ENCODE peak calls at places on chromosome 19, in seven cellular contexts. M is GM12865, I is AG10803, R is AG09319, Q is tibial nerve, C is B cell, T is endothelial cell of umbilical vein. D is an unnamed sample.

GRCh38 chr19:6030214-6030507 is 52.2 kb upstream of the RANBP3 start:
- DNase-seq in M (no peak), Q (no peak), T (no peak), C (no peak), I (peak; percentile 67), R (peak; percentile 45), D (no peak)

GRCh38 chr19:2494084-2494446 is 18.1 kb downstream of the GADD45B start:
- DNase-seq in R (no peak), I (peak; percentile 89), C (no peak), T (no peak), Q (no peak), M (no peak), D (no peak)

GRCh38 chr19:45899253-45899652 is 3.2 kb downstream of the MYPOP start:
- DNase-seq in M (no peak), R (no peak), I (no peak), T (no peak), Q (no peak), C (no peak), D (no peak)

GRCh38 chr19:29841559-29842367 is 30.0 kb downstream of the CCNE1 start:
- DNase-seq in M (peak; percentile 70), Q (no peak), T (peak; percentile 19), R (no peak), C (no peak), I (no peak), D (no peak)

GRCh38 chr19:3369337-3370213 is 3.2 kb downstream of the NFIC start:
- DNase-seq in T (peak; percentile 41), Q (no peak), I (peak; percentile 73), C (no peak), R (no peak), M (peak; percentile 61), D (no peak)

GRCh38 chr19:45477216-45477615 is 9.4 kb downstream of the FOSB start:
- DNase-seq in Q (no peak), R (no peak), I (no peak), M (no peak), T (no peak), C (peak; percentile 55), D (no peak)

GRCh38 chr19:53130506-53130905 is 2.2 kb downstream of the ZNF415 start:
- DNase-seq in I (no peak), T (no peak), C (no peak), R (no peak), Q (no peak), M (no peak), D (no peak)

GRCh38 chr19:10270616-10271394 is at the start of gene ICAM1:
- DNase-seq in Q (peak; percentile 69), C (peak; percentile 88), I (peak; percentile 39), R (no peak), M (peak; percentile 95), T (peak; percentile 92), D (peak; percentile 70)

GRCh38 chr19:19109601-19110000 is 28.7 kb downstream of the TMEM161A start:
- DNase-seq in T (no peak), R (no peak), C (no peak), M (no peak), Q (no peak), I (no peak), D (no peak)

GRCh38 chr19:19113040-19113541 is 25.2 kb downstream of the TMEM161A start:
- DNase-seq in C (no peak), R (no peak), T (no peak), I (no peak), Q (no peak), M (peak; percentile 34), D (no peak)

GRCh38 chr19:19111138-19111835 is 27.0 kb downstream of the TMEM161A start:
- DNase-seq in I (no peak), Q (no peak), R (no peak), M (no peak), C (no peak), T (no peak), D (no peak)

GRCh38 chr19:19111967-19112580 is 26.2 kb downstream of the TMEM161A start:
- DNase-seq in M (no peak), I (no peak), R (no peak), C (no peak), T (no peak), Q (no peak), D (no peak)

DNA sequence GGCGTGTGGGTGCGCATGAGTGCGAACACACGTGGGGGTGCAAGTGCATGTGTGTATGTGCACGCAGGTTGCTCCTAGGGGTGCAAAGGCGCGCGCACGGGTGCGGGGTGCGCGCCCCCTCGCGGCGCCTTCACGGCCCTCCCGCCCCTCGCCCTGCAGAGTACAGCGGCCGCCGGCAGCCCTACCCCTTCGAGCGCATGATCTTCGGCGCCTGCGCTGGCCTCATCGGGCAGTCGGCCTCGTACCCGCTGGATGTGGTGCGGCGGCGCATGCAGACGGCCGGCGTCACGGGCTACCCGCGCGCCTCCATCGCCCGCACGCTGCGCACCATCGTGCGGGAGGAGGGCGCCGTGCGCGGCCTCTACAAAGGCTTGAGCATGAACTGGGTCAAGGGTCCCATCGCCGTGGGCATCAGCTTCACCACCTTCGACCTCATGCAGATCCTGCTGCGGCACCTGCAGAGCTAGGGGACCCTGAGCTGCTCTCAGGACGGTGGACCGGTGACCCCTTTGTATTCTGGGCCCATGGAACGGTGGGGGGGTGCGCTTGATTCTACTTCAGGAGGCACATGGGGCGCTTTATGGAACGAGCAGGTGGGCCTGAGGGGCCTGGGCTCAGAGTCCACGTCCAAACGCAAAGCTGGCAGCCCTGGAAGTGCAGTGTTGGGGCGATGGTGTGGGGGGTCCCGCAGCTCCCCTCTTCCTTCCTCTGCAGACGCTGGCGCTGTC is 27.7 kb downstream of the TMEM161A start:
- DNase-seq in Q (no peak), M (peak; percentile 35), T (peak; percentile 31), C (peak; percentile 50), R (no peak), I (no peak), D (no peak)
- TF ChIP-seq CTCF in Q (no peak), M (peak; percentile 28), T (peak; percentile 38), C (peak; percentile 47), R (no peak), I (peak; percentile 12), D (peak; percentile 17)

DNA sequence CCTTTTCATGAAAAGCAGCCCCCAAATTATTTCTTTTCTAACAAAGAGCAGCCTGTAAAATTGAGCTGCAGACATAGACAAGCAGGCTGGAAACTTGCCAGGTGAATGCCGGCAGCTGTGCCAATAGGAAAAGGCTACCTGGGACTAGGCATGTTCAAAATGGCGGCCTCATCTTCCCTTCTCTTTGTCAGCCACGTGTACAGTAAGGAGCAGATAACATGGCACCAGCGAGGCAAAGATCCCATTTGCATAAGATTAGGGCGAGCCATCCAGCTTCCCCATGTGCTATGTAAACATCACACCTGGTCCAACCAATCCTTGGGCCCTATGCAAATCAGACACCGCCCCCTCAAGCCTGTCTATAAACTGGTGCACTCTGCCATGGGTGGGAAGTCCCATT is 31.2 kb upstream of the CACNA1A start:
- DNase-seq in M (no peak), T (no peak), R (no peak), C (no peak), I (no peak), Q (no peak), D (no peak)
- TF ChIP-seq CTCF in M (no peak), T (no peak), R (no peak), C (no peak), I (no peak), Q (no peak), D (no peak)

GRCh38 chr19:14361824-14362223 is 19.4 kb upstream of the ADGRE5 start:
- DNase-seq in C (peak; percentile 60), I (no peak), M (peak; percentile 76), T (no peak), Q (no peak), R (no peak), D (no peak)
- TF ChIP-seq CTCF in C (peak; percentile 55), I (peak; percentile 31), M (peak; percentile 30), T (no peak), Q (no peak), R (no peak), D (peak; percentile 38)

GRCh38 chr19:33304760-33305647 is 2.7 kb upstream of the CEBPA start:
- DNase-seq in R (no peak), Q (no peak), I (no peak), C (no peak), M (no peak), T (no peak), D (no peak)
- TF ChIP-seq CTCF in R (no peak), Q (no peak), I (no peak), C (no peak), M (no peak), T (no peak), D (no peak)

D was measured in natural killer cell.